ENCODE peak calls at places on chromosomes 5 and 9, in nine cellular contexts. K is T-cell; O is D341Med; Z is psoas muscle; V is activated CD4-positive, alpha-beta T cell treated with anti-CD3 and anti-CD28 coated beads, Interleukin-2, amount 50 U/mL, for 4 hours; H is NCI-H1092; N is effector CD4-positive, alpha-beta T cell; M is colonic mucosa; D is sigmoid colon. Q is an unnamed sample.

GRCh38 chr9:116471093-116471906 is 215.8 kb upstream of the TRIM32 start:
- DNase-seq in K (no peak), H (no peak), V (no peak), D (no peak), M (no peak), Z (no peak), O (no peak), N (no peak), Q (no peak)

GRCh38 chr9:136798708-136799078 is 2.6 kb downstream of the CCDC183 start:
- DNase-seq in M (no peak), N (no peak), V (no peak), K (no peak), H (no peak), D (no peak), O (no peak), Z (no peak), Q (no peak)

GRCh38 chr9:110189001-110189400 is 19.0 kb downstream of the C9orf152 start:
- DNase-seq in O (no peak), H (peak), D (peak), K (no peak), M (peak), Z (no peak), N (no peak), V (no peak), Q (no peak)

GRCh38 chr9:113911850-113912249 is 35.7 kb downstream of the ZNF618 start:
- DNase-seq in O (no peak), D (no peak), M (no peak), N (no peak), V (no peak), Z (no peak), H (no peak), K (no peak), Q (no peak)

GRCh38 chr5:145778144-145778900 is 56.8 kb downstream of the PRELID2 start:
- DNase-seq in N (no peak), O (no peak), D (no peak), H (no peak), V (no peak), K (no peak), M (no peak), Z (peak), Q (no peak)

GRCh38 chr9:89368550-89368949 is 50.2 kb downstream of the SECISBP2 start:
- DNase-seq in O (no peak), N (no peak), Z (no peak), K (no peak), H (no peak), M (no peak), D (no peak), V (no peak), Q (no peak)

GRCh38 chr5:141805874-141806273 is 72.3 kb downstream of the PCDH1 start:
- DNase-seq in K (no peak), M (no peak), Z (no peak), V (no peak), N (no peak), H (no peak), O (no peak), D (peak), Q (no peak)

GRCh38 chr9:11618241-11618805 is 1005.5 kb upstream of the PTPRD start:
- DNase-seq in H (no peak), N (no peak), D (peak), Z (peak), O (peak), V (no peak), M (no peak), K (no peak), Q (no peak)

GRCh38 chr5:41009228-41009627 is 61.9 kb downstream of the MROH2B start:
- DNase-seq in Z (no peak), N (no peak), O (no peak), K (no peak), H (no peak), D (no peak), M (no peak), V (no peak), Q (no peak)

GRCh38 chr9:127566351-127567001 is 45.6 kb upstream of the STXBP1 start:
- DNase-seq in D (no peak), M (peak), O (no peak), Z (no peak), V (no peak), N (no peak), K (no peak), H (no peak), Q (no peak)

GRCh38 chr5:34543687-34544086 is 112.4 kb upstream of the RAI14 start:
- DNase-seq in K (no peak), H (no peak), M (no peak), N (no peak), D (no peak), V (no peak), Z (no peak), O (no peak), Q (no peak)

GRCh38 chr9:88835038-88835466 is 156.2 kb upstream of the S1PR3 start:
- DNase-seq in D (no peak), O (no peak), N (no peak), K (peak), Z (no peak), V (no peak), M (no peak), H (no peak), Q (no peak)

GRCh38 chr9:98775831-98776441 is 20.4 kb downstream of the ANKS6 start:
- DNase-seq in Z (no peak), H (peak), K (peak), V (no peak), M (peak), N (no peak), D (no peak), O (peak), Q (no peak)

GRCh38 chr5:78483809-78484521 is 123.5 kb downstream of the SCAMP1 start:
- DNase-seq in N (no peak), H (no peak), O (no peak), M (no peak), V (no peak), K (no peak), Z (no peak), D (no peak), Q (no peak)

GRCh38 chr5:134227259-134227658 is 1.4 kb upstream of the PPP2CA start:
- DNase-seq in V (no peak), N (no peak), K (peak), D (peak), H (peak), Z (no peak), M (peak), O (no peak), Q (no peak)

GRCh38 chr9:1879501-1879900 is 135.6 kb upstream of the SMARCA2 start:
- DNase-seq in H (no peak), K (no peak), D (no peak), M (no peak), V (no peak), Z (no peak), O (no peak), N (no peak), Q (no peak)

GRCh38 chr9:89167788-89168187 is 10.8 kb downstream of the SHC3 start:
- DNase-seq in K (no peak), V (no peak), D (no peak), Z (no peak), M (no peak), H (no peak), O (no peak), N (no peak), Q (no peak)

GRCh38 chr5:15502208-15502607 is 2.2 kb downstream of the FBXL7 start:
- DNase-seq in V (no peak), K (no peak), M (no peak), D (no peak), Z (no peak), N (no peak), H (no peak), O (no peak), Q (no peak)

GRCh38 chr9:127181315-127181580 is 58.8 kb upstream of the ANGPTL2 start:
- DNase-seq in H (no peak), D (peak), K (no peak), N (no peak), O (no peak), M (no peak), Z (peak), V (no peak), Q (no peak)

GRCh38 chr5:73605223-73606087 is 20.5 kb upstream of the ARHGEF28 start:
- DNase-seq in Z (no peak), O (no peak), K (no peak), N (no peak), M (peak), H (no peak), D (no peak), V (no peak), Q (no peak)

GRCh38 chr9:120475341-120475740 is 104.6 kb downstream of the CDK5RAP2 start:
- DNase-seq in V (no peak), O (no peak), K (no peak), D (no peak), Z (peak), H (no peak), N (no peak), M (no peak), Q (no peak)

GRCh38 chr9:128280084-128280622 is 4.1 kb downstream of the SWI5 start:
- DNase-seq in Z (no peak), H (no peak), M (no peak), K (no peak), V (no peak), D (no peak), O (no peak), N (no peak), Q (no peak)

GRCh38 chr9:135743546-135744332 is 41.8 kb downstream of the KCNT1 start:
- DNase-seq in N (no peak), H (no peak), Z (peak), M (no peak), O (no peak), V (no peak), K (no peak), D (no peak), Q (no peak)

GRCh38 chr5:96459313-96460109 is 26.5 kb upstream of the PCSK1 start:
- DNase-seq in H (peak), N (no peak), O (no peak), D (no peak), M (no peak), K (no peak), Z (no peak), V (no peak), Q (no peak)